ENCODE peak calls at places on chromosomes 13 and 19, in four cellular contexts. F, G, A and M are unnamed samples.

GRCh38 chr13:80338781-80339577 is 1.9 kb downstream of the SPRY2 start:
- DNase-seq in F (peak), G (no peak), A (peak), M (peak)

GRCh38 chr19:28889941-28890645 is 322.9 kb downstream of the UQCRFS1 start:
- DNase-seq in F (no peak), G (no peak), A (no peak), M (no peak)

GRCh38 chr13:28408235-28408848 is 86.6 kb downstream of the FLT1 start:
- DNase-seq in F (no peak), G (no peak), A (no peak), M (no peak)

GRCh38 chr19:49888478-49888901 is 8.2 kb downstream of the IL4I1 start:
- DNase-seq in F (peak), G (no peak), A (no peak), M (no peak)

GRCh38 chr19:29934781-29935180 is 7.3 kb upstream of the URI1 start:
- DNase-seq in F (no peak), G (no peak), A (no peak), M (no peak)

GRCh38 chr19:15398501-15399233 is 19.1 kb upstream of the AKAP8 start:
- DNase-seq in F (no peak), G (no peak), A (no peak), M (no peak)

GRCh38 chr13:92804346-92804745 is 422.3 kb upstream of the GPC6 start:
- DNase-seq in F (no peak), G (no peak), A (peak), M (peak)

GRCh38 chr13:40187324-40187795 is 479.1 kb downstream of the FOXO1 start:
- DNase-seq in F (no peak), G (peak), A (no peak), M (no peak)

GRCh38 chr13:114140909-114141255 is 8.5 kb upstream of the RASA3 start:
- DNase-seq in F (no peak), G (peak), A (no peak), M (no peak)

GRCh38 chr13:79861731-79862130 is 380.8 kb downstream of the NDFIP2 start:
- DNase-seq in F (no peak), G (no peak), A (no peak), M (no peak)

GRCh38 chr13:92260363-92260762 is 861.9 kb downstream of the GPC5 start:
- DNase-seq in F (no peak), G (no peak), A (no peak), M (no peak)

GRCh38 chr13:95356916-95357315 is 55.7 kb upstream of the ABCC4 start:
- DNase-seq in F (no peak), G (no peak), A (no peak), M (no peak)

GRCh38 chr19:18731562-18732008 is 48.1 kb downstream of the CRTC1 start:
- DNase-seq in F (no peak), G (no peak), A (no peak), M (peak)

GRCh38 chr13:38346764-38347163 is 2.9 kb upstream of the UFM1 start:
- DNase-seq in F (no peak), G (no peak), A (no peak), M (no peak)

GRCh38 chr13:76048675-76049396 is 412.7 kb downstream of the LMO7 start:
- DNase-seq in F (no peak), G (no peak), A (no peak), M (no peak)

GRCh38 chr13:114043421-114044053 is 69.7 kb upstream of the C13orf46 start:
- DNase-seq in F (no peak), G (no peak), A (peak), M (peak)

GRCh38 chr13:29707876-29708543 is 112.5 kb upstream of the SLC7A1 start:
- DNase-seq in F (no peak), G (peak), A (peak), M (no peak)